ENCODE peak calls at places on chromosomes 4 and X, in nine cellular contexts. R is heart right ventricle, O is mesenchymal stem cell, Z is PC-3, V is spleen, G is body of pancreas, N is fibroblast of pulmonary artery, J is GM23248, T is AG04449. H is an unnamed sample.

GRCh38 chrX:150919401-150919800 is 20.9 kb upstream of the CD99L2 start:
- DNase-seq in V (no peak), O (no peak), R (no peak), T (no peak), Z (no peak), G (no peak), J (no peak), N (no peak), H (no peak)

GRCh38 chrX:134236690-134237362 is at the start of gene CCDC160:
- DNase-seq in G (peak; percentile 67), O (peak; percentile 39), V (peak; percentile 81), N (peak; percentile 15), J (peak; percentile 27), Z (peak; percentile 51), R (peak; percentile 54), T (no peak), H (no peak)

GRCh38 chr4:16860506-16860905 is 37.9 kb downstream of the LDB2 start:
- DNase-seq in G (no peak), Z (no peak), J (peak; percentile 97), V (no peak), R (no peak), N (peak; percentile 93), T (peak; percentile 91), O (peak; percentile 72), H (no peak)

GRCh38 chr4:40173470-40173875 is 23.4 kb upstream of the RHOH start:
- DNase-seq in N (peak; percentile 21), J (no peak), Z (no peak), G (no peak), O (no peak), V (no peak), T (no peak), R (no peak), H (no peak)

GRCh38 chr4:89572224-89572858 is 264.6 kb downstream of the SNCA start:
- DNase-seq in R (no peak), G (no peak), O (peak; percentile 28), J (no peak), T (no peak), N (peak; percentile 25), V (no peak), Z (no peak), H (no peak)

GRCh38 chr4:123037809-123038208 is 115.4 kb upstream of the NUDT6 start:
- DNase-seq in J (peak; percentile 56), R (no peak), N (peak; percentile 46), T (peak; percentile 23), G (no peak), V (no peak), Z (no peak), O (peak; percentile 32), H (no peak)

GRCh38 chr4:152310223-152310622 is 225.7 kb downstream of the FBXW7 start:
- DNase-seq in T (peak; percentile 31), N (peak; percentile 3), O (peak; percentile 95), V (no peak), R (no peak), J (peak; percentile 37), G (no peak), Z (peak; percentile 88), H (peak; percentile 85)

GRCh38 chr4:151484396-151485102 is 75.6 kb downstream of the FHIP1A start:
- DNase-seq in G (no peak), V (no peak), R (no peak), J (peak; percentile 88), N (peak; percentile 69), O (peak; percentile 69), T (peak; percentile 53), Z (peak; percentile 79), H (peak; percentile 73)

GRCh38 chr4:66929748-66930147 is 615.6 kb downstream of the CENPC start:
- DNase-seq in T (no peak), G (no peak), V (no peak), N (no peak), J (no peak), R (no peak), O (no peak), Z (no peak), H (no peak)

GRCh38 chr4:158161561-158162354 is 11.1 kb downstream of the GASK1B start:
- DNase-seq in R (no peak), N (peak; percentile 96), J (peak; percentile 88), V (no peak), Z (peak; percentile 55), T (no peak), O (peak; percentile 93), G (peak; percentile 58), H (peak; percentile 81)

GRCh38 chr4:30396772-30397475 is 323.2 kb upstream of the PCDH7 start:
- DNase-seq in Z (peak; percentile 41), T (no peak), J (no peak), N (peak; percentile 86), G (no peak), O (peak; percentile 22), V (no peak), R (no peak), H (no peak)

GRCh38 chrX:131841496-131842410 is 181.3 kb upstream of the STK26 start:
- DNase-seq in V (no peak), R (no peak), J (peak; percentile 46), G (peak; percentile 42), Z (peak; percentile 78), T (no peak), N (peak; percentile 62), O (peak; percentile 54), H (peak; percentile 54)

GRCh38 chr4:28015996-28016395 is 1155.4 kb downstream of the STIM2 start:
- DNase-seq in N (no peak), J (no peak), R (no peak), V (no peak), O (no peak), T (no peak), Z (no peak), G (no peak), H (no peak)

GRCh38 chr4:76830612-76831474 is 67.1 kb downstream of the SOWAHB start:
- DNase-seq in O (peak; percentile 97), Z (peak; percentile 80), N (peak; percentile 85), V (no peak), G (peak; percentile 85), T (peak; percentile 55), R (no peak), J (peak; percentile 73), H (no peak)

GRCh38 chrX:39910651-39911050 is 187.1 kb downstream of the BCOR start:
- DNase-seq in O (no peak), N (no peak), V (no peak), G (no peak), Z (no peak), J (no peak), T (no peak), R (no peak), H (no peak)

GRCh38 chrX:109872021-109872730 is 130.7 kb upstream of the TMEM164 start:
- DNase-seq in V (no peak), J (peak; percentile 27), G (peak; percentile 64), R (no peak), T (no peak), Z (no peak), N (no peak), O (peak; percentile 71), H (no peak)

GRCh38 chr4:188606635-188607034 is 467.4 kb downstream of the TRIML1 start:
- DNase-seq in R (no peak), V (no peak), Z (no peak), N (no peak), G (no peak), J (no peak), T (no peak), O (no peak), H (no peak)
- H3K4me3 ChIP-seq in R (no peak overlapping the region), V (no peak overlapping the region), Z (no peak overlapping the region), N (no peak overlapping the region), G (no peak overlapping the region), J (no peak overlapping the region), T (no peak overlapping the region), O (no peak overlapping the region), H (no peak overlapping the region)

GRCh38 chr4:168498259-168498658 is 1.4 kb downstream of the PALLD start:
- DNase-seq in N (peak; percentile 14), O (no peak), V (no peak), G (no peak), R (no peak), J (no peak), Z (no peak), T (no peak), H (no peak)

GRCh38 chr4:168491563-168491962 is 5.3 kb upstream of the PALLD start:
- DNase-seq in J (no peak), Z (no peak), O (no peak), N (no peak), R (no peak), G (no peak), T (no peak), V (no peak), H (no peak)

GRCh38 chr4:168499241-168499640 is 2.4 kb downstream of the PALLD start:
- DNase-seq in V (no peak), G (no peak), T (no peak), Z (no peak), O (no peak), R (no peak), J (no peak), N (no peak), H (no peak)

GRCh38 chr4:168501407-168501806 is 4.6 kb downstream of the PALLD start:
- DNase-seq in J (no peak), N (no peak), G (peak; percentile 69), T (no peak), V (no peak), O (no peak), Z (peak; percentile 89), R (no peak), H (no peak)

GRCh38 chr4:168496834-168497233 is at the start of gene PALLD:
- DNase-seq in R (peak; percentile 35), J (no peak), G (no peak), V (no peak), Z (no peak), T (no peak), N (peak; percentile 36), O (peak; percentile 77), H (no peak)
- H3K4me3 ChIP-seq in R (peak within 1 kb of the TSS; percentile 54), J (no peak within 1 kb of the TSS), G (no peak within 1 kb of the TSS), V (no peak within 1 kb of the TSS), Z (no peak within 1 kb of the TSS), T (no peak within 1 kb of the TSS), N (no peak within 1 kb of the TSS), O (no peak within 1 kb of the TSS), H (no peak within 1 kb of the TSS)

DNA sequence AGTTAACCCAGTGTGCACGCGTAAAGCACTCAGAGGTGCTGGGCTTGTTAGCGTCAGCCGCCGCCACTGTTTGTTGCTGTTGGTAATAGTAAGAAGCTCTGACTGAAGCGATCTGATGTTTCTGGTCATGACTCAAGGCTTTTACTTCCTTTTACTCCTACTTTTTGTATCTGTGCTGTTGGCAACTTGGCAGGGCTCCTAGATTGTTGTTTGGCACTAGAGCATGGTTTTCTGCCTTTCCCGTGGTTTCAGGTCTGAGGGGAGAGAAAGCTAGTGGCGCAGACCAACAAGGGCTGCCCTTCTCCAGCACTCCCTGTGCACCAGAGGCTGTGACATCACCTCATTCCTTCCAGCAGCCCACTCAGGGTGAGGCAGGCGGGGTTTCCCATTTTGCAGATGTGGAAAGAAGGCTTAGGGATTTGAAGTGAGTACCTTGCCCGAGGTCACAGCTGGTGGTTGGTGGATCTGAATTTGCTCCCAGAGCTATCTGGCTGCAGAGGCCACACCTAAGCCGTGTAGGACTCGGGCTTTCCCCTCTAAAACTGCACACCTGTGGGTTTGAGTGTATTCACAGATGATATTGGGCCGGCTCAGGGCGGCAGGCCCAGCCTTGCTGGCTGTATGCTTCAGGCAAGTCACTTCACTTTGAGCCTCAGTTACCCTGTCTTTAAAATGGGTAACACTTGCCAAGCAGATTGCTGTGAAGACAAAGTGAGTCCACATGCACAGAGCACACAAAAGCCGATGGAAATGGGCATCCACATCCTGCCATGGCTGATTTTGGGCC is 51.2 kb upstream of the TADA2B start:
- DNase-seq in V (no peak), O (peak; percentile 83), T (peak; percentile 67), J (peak; percentile 92), N (peak; percentile 96), R (no peak), G (peak; percentile 71), Z (peak; percentile 82), H (peak; percentile 96)
- H3K4me3 ChIP-seq in V (no peak overlapping the region), O (no peak overlapping the region), T (no peak overlapping the region), J (no peak overlapping the region), N (peak overlapping the region; percentile 34), R (no peak overlapping the region), G (no peak overlapping the region), Z (peak overlapping the region; percentile 46), H (peak overlapping the region; percentile 18)

GRCh38 chrX:130060122-130061069 is 49.9 kb downstream of the ELF4 start:
- DNase-seq in N (peak; percentile 59), R (peak; percentile 86), V (peak; percentile 97), J (peak; percentile 79), Z (peak; percentile 86), T (no peak), O (peak; percentile 65), G (peak; percentile 75), H (peak; percentile 67)
- H3K4me3 ChIP-seq in N (peak overlapping the region; percentile 55), R (peak overlapping the region; percentile 64), V (peak overlapping the region; percentile 39), J (peak overlapping the region; percentile 77), Z (peak overlapping the region; percentile 68), T (peak overlapping the region; percentile 59), O (peak overlapping the region; percentile 54), G (no peak overlapping the region), H (peak overlapping the region; percentile 48)